ENCODE peak calls at places on chromosomes 6 and 20, in eight cellular contexts. One of them, this sample, is unnamed.
A peak's percentile ranks its signal among the peaks of the same experiment; 100 is the strongest.

GRCh38 chr6:2622683-2623082 is 128.0 kb downstream of the MYLK4 start:
- ATAC-seq in GM12878: no peak
- ATAC-seq in gastrocnemius medialis: no peak
- ATAC-seq in K562: peak; percentile 83
- ATAC-seq in HCT116: no peak
- ATAC-seq in IMR-90: no peak
- ATAC-seq in HepG2: no peak
- ATAC-seq in heart left ventricle: peak; percentile 66
- ATAC-seq in this sample: no peak

GRCh38 chr20:35054804-35055203 is 37.8 kb downstream of the TRPC4AP start:
- ATAC-seq in heart left ventricle: no peak
- ATAC-seq in gastrocnemius medialis: no peak
- ATAC-seq in HepG2: no peak
- ATAC-seq in IMR-90: no peak
- ATAC-seq in K562: no peak
- ATAC-seq in HCT116: no peak
- ATAC-seq in GM12878: peak; percentile 62
- ATAC-seq in this sample: no peak

GRCh38 chr6:21870071-21870729 is 276.6 kb downstream of the SOX4 start:
- ATAC-seq in heart left ventricle: no peak
- ATAC-seq in HepG2: no peak
- ATAC-seq in HCT116: no peak
- ATAC-seq in gastrocnemius medialis: no peak
- ATAC-seq in IMR-90: no peak
- ATAC-seq in GM12878: peak; percentile 52
- ATAC-seq in K562: no peak
- ATAC-seq in this sample: no peak

GRCh38 chr6:52661551-52661950 is 9.4 kb upstream of the TMEM14A start:
- ATAC-seq in HepG2: no peak
- ATAC-seq in HCT116: no peak
- ATAC-seq in gastrocnemius medialis: no peak
- ATAC-seq in IMR-90: no peak
- ATAC-seq in heart left ventricle: no peak
- ATAC-seq in K562: no peak
- ATAC-seq in GM12878: no peak
- ATAC-seq in this sample: no peak

GRCh38 chr6:134746125-134746524 is 203.8 kb downstream of the ALDH8A1 start:
- ATAC-seq in HCT116: peak; percentile 89
- ATAC-seq in gastrocnemius medialis: no peak
- ATAC-seq in IMR-90: no peak
- ATAC-seq in HepG2: peak; percentile 62
- ATAC-seq in K562: no peak
- ATAC-seq in heart left ventricle: no peak
- ATAC-seq in GM12878: no peak
- ATAC-seq in this sample: no peak

GRCh38 chr6:33329058-33329457 is 11.5 kb upstream of the ZBTB22 start:
- ATAC-seq in gastrocnemius medialis: no peak
- ATAC-seq in IMR-90: no peak
- ATAC-seq in GM12878: no peak
- ATAC-seq in HCT116: no peak
- ATAC-seq in heart left ventricle: no peak
- ATAC-seq in K562: no peak
- ATAC-seq in HepG2: peak; percentile 58
- ATAC-seq in this sample: no peak

GRCh38 chr6:136282906-136283305 is 6.7 kb downstream of the BCLAF1 start:
- ATAC-seq in gastrocnemius medialis: no peak
- ATAC-seq in HepG2: peak; percentile 20
- ATAC-seq in IMR-90: no peak
- ATAC-seq in heart left ventricle: no peak
- ATAC-seq in K562: no peak
- ATAC-seq in GM12878: peak; percentile 41
- ATAC-seq in HCT116: no peak
- ATAC-seq in this sample: no peak

GRCh38 chr20:62900692-62901584 is 25.4 kb downstream of the DIDO1 start:
- ATAC-seq in GM12878: peak; percentile 35
- ATAC-seq in gastrocnemius medialis: no peak
- ATAC-seq in K562: peak; percentile 59
- ATAC-seq in HCT116: peak; percentile 46
- ATAC-seq in HepG2: peak; percentile 40
- ATAC-seq in IMR-90: peak; percentile 1
- ATAC-seq in heart left ventricle: peak; percentile 18
- ATAC-seq in this sample: no peak

GRCh38 chr20:63014287-63014686 is 7.5 kb upstream of the BHLHE23 start:
- ATAC-seq in gastrocnemius medialis: no peak
- ATAC-seq in HepG2: no peak
- ATAC-seq in HCT116: no peak
- ATAC-seq in IMR-90: peak; percentile 24
- ATAC-seq in heart left ventricle: no peak
- ATAC-seq in GM12878: no peak
- ATAC-seq in K562: no peak
- ATAC-seq in this sample: no peak

GRCh38 chr6:159984268-159984786 is 15.4 kb downstream of the IGF2R start:
- ATAC-seq in GM12878: no peak
- ATAC-seq in HepG2: no peak
- ATAC-seq in gastrocnemius medialis: no peak
- ATAC-seq in K562: peak; percentile 14
- ATAC-seq in heart left ventricle: no peak
- ATAC-seq in HCT116: no peak
- ATAC-seq in IMR-90: peak; percentile 18
- ATAC-seq in this sample: no peak

GRCh38 chr20:40532103-40532502 is 156.9 kb downstream of the MAFB start:
- ATAC-seq in heart left ventricle: no peak
- ATAC-seq in HepG2: no peak
- ATAC-seq in HCT116: peak; percentile 59
- ATAC-seq in gastrocnemius medialis: no peak
- ATAC-seq in GM12878: no peak
- ATAC-seq in IMR-90: no peak
- ATAC-seq in K562: peak; percentile 66
- ATAC-seq in this sample: no peak

GRCh38 chr6:90610671-90611542 is 24.0 kb upstream of the MAP3K7 start:
- ATAC-seq in GM12878: peak; percentile 90
- ATAC-seq in K562: peak; percentile 85
- ATAC-seq in HCT116: no peak
- ATAC-seq in IMR-90: peak; percentile 80
- ATAC-seq in heart left ventricle: peak; percentile 87
- ATAC-seq in HepG2: peak; percentile 89
- ATAC-seq in gastrocnemius medialis: peak; percentile 70
- ATAC-seq in this sample: peak; percentile 76

GRCh38 chr6:101281266-101281665 is 112.2 kb upstream of the GRIK2 start:
- ATAC-seq in GM12878: no peak
- ATAC-seq in gastrocnemius medialis: no peak
- ATAC-seq in IMR-90: no peak
- ATAC-seq in heart left ventricle: no peak
- ATAC-seq in K562: no peak
- ATAC-seq in HepG2: no peak
- ATAC-seq in HCT116: peak; percentile 32
- ATAC-seq in this sample: no peak

GRCh38 chr6:8149350-8149749 is 47.0 kb upstream of the EEF1E1 start:
- ATAC-seq in gastrocnemius medialis: no peak
- ATAC-seq in HepG2: no peak
- ATAC-seq in K562: no peak
- ATAC-seq in heart left ventricle: no peak
- ATAC-seq in IMR-90: no peak
- ATAC-seq in HCT116: no peak
- ATAC-seq in GM12878: no peak
- ATAC-seq in this sample: no peak

GRCh38 chr6:4039348-4039747 is 39.6 kb downstream of the FAM217A start:
- ATAC-seq in heart left ventricle: no peak
- ATAC-seq in K562: no peak
- ATAC-seq in gastrocnemius medialis: no peak
- ATAC-seq in HepG2: no peak
- ATAC-seq in GM12878: no peak
- ATAC-seq in HCT116: no peak
- ATAC-seq in IMR-90: no peak
- ATAC-seq in this sample: no peak

GRCh38 chr6:158856261-158856660 is 37.1 kb upstream of the EZR start:
- ATAC-seq in heart left ventricle: no peak
- ATAC-seq in HepG2: no peak
- ATAC-seq in K562: no peak
- ATAC-seq in IMR-90: no peak
- ATAC-seq in gastrocnemius medialis: no peak
- ATAC-seq in HCT116: no peak
- ATAC-seq in GM12878: no peak
- ATAC-seq in this sample: no peak

GRCh38 chr6:150632785-150633465 is 33.2 kb downstream of the PLEKHG1 start:
- ATAC-seq in HepG2: no peak
- ATAC-seq in heart left ventricle: no peak
- ATAC-seq in IMR-90: no peak
- ATAC-seq in HCT116: no peak
- ATAC-seq in GM12878: peak; percentile 50
- ATAC-seq in gastrocnemius medialis: no peak
- ATAC-seq in K562: no peak
- ATAC-seq in this sample: no peak

GRCh38 chr20:50015993-50016770 is 33.4 kb downstream of the SNAI1 start:
- ATAC-seq in gastrocnemius medialis: no peak
- ATAC-seq in HepG2: peak; percentile 91
- ATAC-seq in heart left ventricle: peak; percentile 41
- ATAC-seq in GM12878: no peak
- ATAC-seq in K562: peak; percentile 70
- ATAC-seq in HCT116: no peak
- ATAC-seq in IMR-90: peak; percentile 29
- ATAC-seq in this sample: no peak

GRCh38 chr6:13485923-13486557 is 1.4 kb downstream of the GFOD1 start:
- ATAC-seq in HCT116: no peak
- ATAC-seq in gastrocnemius medialis: no peak
- ATAC-seq in HepG2: peak; percentile 13
- ATAC-seq in IMR-90: peak; percentile 1
- ATAC-seq in K562: peak; percentile 57
- ATAC-seq in GM12878: peak; percentile 47
- ATAC-seq in heart left ventricle: peak; percentile 23
- ATAC-seq in this sample: no peak

GRCh38 chr6:43291708-43292107 is 6.4 kb upstream of the SLC22A7 start:
- ATAC-seq in K562: no peak
- ATAC-seq in GM12878: no peak
- ATAC-seq in heart left ventricle: no peak
- ATAC-seq in HepG2: no peak
- ATAC-seq in HCT116: no peak
- ATAC-seq in gastrocnemius medialis: no peak
- ATAC-seq in IMR-90: no peak
- ATAC-seq in this sample: no peak
- TF ChIP-seq POLR2A in K562: no peak
- TF ChIP-seq POLR2A in GM12878: no peak
- TF ChIP-seq POLR2A in heart left ventricle: no peak
- TF ChIP-seq POLR2A in HepG2: no peak
- TF ChIP-seq POLR2A in HCT116: no peak
- TF ChIP-seq POLR2A in gastrocnemius medialis: no peak
- TF ChIP-seq POLR2A in IMR-90: no peak
- TF ChIP-seq POLR2A in this sample: no peak

GRCh38 chr20:48025061-48025515 is 239.8 kb upstream of the SULF2 start:
- ATAC-seq in HCT116: no peak
- ATAC-seq in heart left ventricle: peak; percentile 54
- ATAC-seq in IMR-90: no peak
- ATAC-seq in HepG2: peak; percentile 91
- ATAC-seq in gastrocnemius medialis: no peak
- ATAC-seq in GM12878: peak; percentile 89
- ATAC-seq in K562: peak; percentile 33
- ATAC-seq in this sample: peak; percentile 57
- H3K4me3 ChIP-seq in HCT116: no peak overlapping the region
- H3K4me3 ChIP-seq in heart left ventricle: no peak overlapping the region
- H3K4me3 ChIP-seq in IMR-90: no peak overlapping the region
- H3K4me3 ChIP-seq in HepG2: no peak overlapping the region
- H3K4me3 ChIP-seq in gastrocnemius medialis: no peak overlapping the region
- H3K4me3 ChIP-seq in GM12878: no peak overlapping the region
- H3K4me3 ChIP-seq in K562: no peak overlapping the region
- H3K4me3 ChIP-seq in this sample: no peak overlapping the region

DNA sequence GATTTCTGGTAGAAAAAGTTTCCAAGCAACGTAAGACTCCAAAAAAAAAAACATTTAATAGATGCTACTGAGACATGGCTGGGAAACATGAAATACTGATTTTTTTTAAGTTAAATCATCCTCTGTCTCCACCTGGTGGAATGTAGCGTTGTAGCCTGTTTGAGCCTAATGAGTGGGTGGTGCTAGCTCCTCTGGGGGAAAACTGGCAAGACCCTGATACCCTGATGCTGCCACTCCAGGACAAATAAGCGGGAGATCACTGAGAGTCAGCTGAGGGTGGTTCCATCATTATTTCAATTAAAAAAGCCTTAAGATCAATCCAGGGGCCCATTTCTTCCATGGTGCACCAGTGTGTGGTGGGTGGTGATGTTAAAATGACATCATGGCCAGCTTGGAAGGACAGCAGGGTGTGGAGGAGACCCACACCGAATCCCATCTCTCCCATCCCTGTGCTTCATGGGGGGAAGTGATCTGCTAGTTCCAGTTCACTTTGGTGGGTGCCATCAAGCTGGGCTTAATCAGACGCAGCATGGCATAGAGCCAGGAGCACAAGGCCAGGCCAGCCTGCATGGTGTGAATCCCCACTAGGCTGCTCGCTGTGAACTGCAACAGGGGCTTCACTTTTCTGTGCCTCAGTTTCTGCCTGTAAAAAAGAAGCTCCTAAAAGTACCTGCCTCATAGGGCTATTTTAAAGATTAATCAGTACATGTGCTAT is 12.8 kb upstream of the MRPS10 start:
- ATAC-seq in IMR-90: no peak
- ATAC-seq in gastrocnemius medialis: no peak
- ATAC-seq in HepG2: peak; percentile 61
- ATAC-seq in heart left ventricle: no peak
- ATAC-seq in K562: peak; percentile 69
- ATAC-seq in HCT116: no peak
- ATAC-seq in GM12878: peak; percentile 79
- ATAC-seq in this sample: no peak
- TF ChIP-seq CTCF in IMR-90: peak; percentile 41
- TF ChIP-seq CTCF in gastrocnemius medialis: no peak
- TF ChIP-seq CTCF in HepG2: peak; percentile 65
- TF ChIP-seq CTCF in heart left ventricle: no peak
- TF ChIP-seq CTCF in K562: peak; percentile 62
- TF ChIP-seq CTCF in HCT116: peak; percentile 78
- TF ChIP-seq CTCF in GM12878: peak; percentile 70
- TF ChIP-seq CTCF in this sample: no peak

GRCh38 chr20:44360221-44360620 is 4.7 kb downstream of the HNF4A start:
- ATAC-seq in heart left ventricle: no peak
- ATAC-seq in gastrocnemius medialis: no peak
- ATAC-seq in K562: no peak
- ATAC-seq in HCT116: no peak
- ATAC-seq in IMR-90: no peak
- ATAC-seq in HepG2: no peak
- ATAC-seq in GM12878: no peak
- ATAC-seq in this sample: no peak

GRCh38 chr20:44364068-44364467 is 8.6 kb downstream of the HNF4A start:
- ATAC-seq in heart left ventricle: no peak
- ATAC-seq in gastrocnemius medialis: no peak
- ATAC-seq in HepG2: no peak
- ATAC-seq in HCT116: no peak
- ATAC-seq in K562: no peak
- ATAC-seq in IMR-90: no peak
- ATAC-seq in GM12878: no peak
- ATAC-seq in this sample: no peak

GRCh38 chr20:44358776-44359175 is 3.3 kb downstream of the HNF4A start:
- ATAC-seq in heart left ventricle: no peak
- ATAC-seq in K562: no peak
- ATAC-seq in gastrocnemius medialis: no peak
- ATAC-seq in GM12878: no peak
- ATAC-seq in IMR-90: no peak
- ATAC-seq in HepG2: no peak
- ATAC-seq in HCT116: no peak
- ATAC-seq in this sample: no peak

GRCh38 chr20:44362466-44362940 is 7.0 kb downstream of the HNF4A start:
- ATAC-seq in K562: no peak
- ATAC-seq in HCT116: no peak
- ATAC-seq in gastrocnemius medialis: no peak
- ATAC-seq in HepG2: no peak
- ATAC-seq in IMR-90: no peak
- ATAC-seq in GM12878: no peak
- ATAC-seq in heart left ventricle: no peak
- ATAC-seq in this sample: no peak

GRCh38 chr20:44361021-44361420 is 5.5 kb downstream of the HNF4A start:
- ATAC-seq in HCT116: no peak
- ATAC-seq in GM12878: no peak
- ATAC-seq in IMR-90: no peak
- ATAC-seq in K562: no peak
- ATAC-seq in HepG2: no peak
- ATAC-seq in gastrocnemius medialis: no peak
- ATAC-seq in heart left ventricle: no peak
- ATAC-seq in this sample: no peak
- TF ChIP-seq POLR2A in HCT116: no peak
- TF ChIP-seq POLR2A in GM12878: no peak
- TF ChIP-seq POLR2A in IMR-90: no peak
- TF ChIP-seq POLR2A in K562: no peak
- TF ChIP-seq POLR2A in HepG2: no peak
- TF ChIP-seq POLR2A in gastrocnemius medialis: no peak
- TF ChIP-seq POLR2A in heart left ventricle: no peak
- TF ChIP-seq POLR2A in this sample: no peak

This sample was measured in gastroesophageal sphincter.